ENCODE peak calls at places on chromosomes 12 and 14, in five cellular contexts. B is glutamatergic neuron, O is SK-N-SH, A is GM06990, Q is endothelial cell of umbilical vein. T is an unnamed sample.

GRCh38 chr14:101054671-101055070 is 151.1 kb upstream of the RTL1 start:
- DNase-seq in B (no peak), O (no peak), A (no peak), Q (no peak), T (no peak)

GRCh38 chr12:127162902-127163301 is 1104.1 kb upstream of the TMEM132C start:
- DNase-seq in B (no peak), O (no peak), A (no peak), Q (no peak), T (peak)

GRCh38 chr12:120684523-120684932 is 2.4 kb upstream of the MLEC start:
- DNase-seq in B (no peak), O (no peak), A (peak), Q (no peak), T (peak)

GRCh38 chr12:19191089-19191488 is 61.6 kb downstream of the PLEKHA5 start:
- DNase-seq in B (no peak), O (no peak), A (no peak), Q (no peak), T (no peak)

GRCh38 chr12:6229823-6230222 is 29.6 kb downstream of the CD9 start:
- DNase-seq in B (no peak), O (no peak), A (no peak), Q (peak), T (peak)

GRCh38 chr12:24996820-24997219 is 47.9 kb upstream of the BCAT1 start:
- DNase-seq in B (no peak), O (no peak), A (no peak), Q (no peak), T (no peak)

GRCh38 chr12:87827638-87828264 is 201.4 kb downstream of the C12orf50 start:
- DNase-seq in B (no peak), O (no peak), A (no peak), Q (peak), T (peak)

GRCh38 chr12:1281683-1282366 is 290.8 kb downstream of the ERC1 start:
- DNase-seq in B (no peak), O (no peak), A (no peak), Q (no peak), T (no peak)

GRCh38 chr12:120119395-120119973 is 2.9 kb upstream of the RAB35 start:
- DNase-seq in B (no peak), O (no peak), A (peak), Q (no peak), T (peak)

GRCh38 chr12:111247083-111247783 is 121.7 kb downstream of the PHETA1 start:
- DNase-seq in B (no peak), O (no peak), A (no peak), Q (no peak), T (no peak)
- TF ChIP-seq CTCF in B (no peak), O (no peak), A (no peak), Q (no peak), T (no peak)

GRCh38 chr14:67411820-67412421 is at the start of gene PLEK2:
- DNase-seq in B (no peak), O (peak), A (no peak), Q (no peak), T (peak)

GRCh38 chr14:67409461-67409860 is 2.5 kb downstream of the PLEK2 start:
- DNase-seq in B (no peak), O (no peak), A (no peak), Q (no peak), T (no peak)

GRCh38 chr14:67410313-67410712 is 1.7 kb downstream of the PLEK2 start:
- DNase-seq in B (no peak), O (no peak), A (no peak), Q (no peak), T (no peak)

GRCh38 chr14:67413806-67414769 is 2.1 kb upstream of the PLEK2 start:
- DNase-seq in B (no peak), O (no peak), A (no peak), Q (peak), T (peak)

DNA sequence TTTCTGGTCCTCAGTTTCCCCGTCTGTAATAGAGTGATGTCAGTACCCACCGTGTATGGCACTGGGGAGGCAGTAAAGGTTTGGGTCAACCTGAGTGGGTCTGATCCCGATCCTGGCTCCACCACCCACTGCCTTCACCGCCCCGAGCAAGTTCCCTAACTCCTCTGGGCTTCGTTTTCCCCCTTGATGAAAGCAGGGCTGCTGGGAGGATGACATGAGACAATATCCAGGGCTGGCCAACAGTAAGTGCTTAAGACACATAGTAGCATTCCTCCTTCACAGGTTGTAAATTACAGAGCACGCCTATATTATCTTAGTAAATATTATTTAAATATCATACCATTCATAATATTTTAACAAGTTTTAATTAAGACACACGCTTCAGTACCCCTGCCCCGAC is 590 bp downstream of the PLEK2 start:
- DNase-seq in B (no peak), O (no peak), A (no peak), Q (no peak), T (no peak)
- TF ChIP-seq CTCF in B (no peak), O (no peak), A (no peak), Q (no peak), T (no peak)

GRCh38 chr12:118120579-118121363 is 15.2 kb upstream of the PEBP1 start:
- DNase-seq in B (peak), O (peak), A (peak), Q (peak), T (peak)
- TF ChIP-seq CTCF in B (peak), O (peak), A (peak), Q (peak), T (peak)

DNA sequence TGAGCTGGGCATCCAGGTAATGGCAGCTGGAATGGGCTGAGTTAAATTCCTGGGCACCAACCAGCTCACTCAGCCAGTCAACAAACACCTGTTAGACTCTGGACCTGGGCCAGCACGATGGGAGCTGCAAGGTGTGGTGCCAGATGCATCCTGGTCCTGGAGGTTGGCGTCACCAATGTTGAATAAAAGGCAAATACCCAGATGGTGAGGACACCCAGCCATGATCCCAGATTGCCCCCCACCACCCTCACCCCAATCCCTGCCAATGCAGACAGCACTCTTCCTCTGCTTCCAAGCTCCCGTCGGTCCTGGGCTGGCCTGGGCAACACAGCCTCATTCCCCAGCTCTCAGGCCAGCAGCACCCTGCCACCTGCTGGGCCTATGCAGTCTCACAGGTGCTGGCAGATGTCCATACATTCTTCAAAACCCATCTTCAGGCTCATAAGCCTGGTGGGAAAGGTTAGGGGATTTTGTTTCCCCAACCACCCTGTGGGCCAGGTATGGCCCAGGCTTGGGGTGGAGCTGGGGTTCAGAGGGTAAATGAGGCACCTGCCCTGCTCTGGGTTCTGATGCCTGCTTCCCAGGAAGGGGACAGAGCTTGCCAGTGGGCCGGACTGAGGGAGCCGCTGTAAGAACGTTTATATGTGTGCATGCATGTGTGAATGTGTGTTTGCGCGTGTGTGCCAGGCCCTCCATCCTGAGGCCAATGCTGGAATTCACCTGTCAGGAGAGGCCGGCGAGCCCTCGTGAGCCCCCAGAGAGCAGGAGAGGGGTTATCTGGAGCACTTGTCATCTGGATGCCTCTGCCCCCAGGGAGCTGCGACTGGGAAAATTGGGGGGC is 58.0 kb downstream of the LGMN start:
- DNase-seq in B (peak), O (peak), A (no peak), Q (peak), T (peak)
- TF ChIP-seq CTCF in B (peak), O (peak), A (peak), Q (peak), T (peak)

GRCh38 chr12:49553512-49554088 is 14.3 kb downstream of the MCRS1 start:
- DNase-seq in B (no peak), O (peak), A (no peak), Q (peak), T (peak)
- TF ChIP-seq CTCF in B (peak), O (peak), A (peak), Q (peak), T (peak)

GRCh38 chr12:49367381-49368239 is at the start of gene SPATS2:
- DNase-seq in B (peak), O (no peak), A (no peak), Q (peak), T (peak)

GRCh38 chr12:49366652-49367380 is 446 bp upstream of the SPATS2 start:
- DNase-seq in B (peak), O (peak), A (peak), Q (peak), T (peak)

GRCh38 chr12:49370539-49370938 is 3.3 kb downstream of the SPATS2 start:
- DNase-seq in B (no peak), O (no peak), A (no peak), Q (no peak), T (no peak)

GRCh38 chr12:49368240-49368600 is 958 bp downstream of the SPATS2 start:
- DNase-seq in B (no peak), O (no peak), A (no peak), Q (no peak), T (no peak)

DNA sequence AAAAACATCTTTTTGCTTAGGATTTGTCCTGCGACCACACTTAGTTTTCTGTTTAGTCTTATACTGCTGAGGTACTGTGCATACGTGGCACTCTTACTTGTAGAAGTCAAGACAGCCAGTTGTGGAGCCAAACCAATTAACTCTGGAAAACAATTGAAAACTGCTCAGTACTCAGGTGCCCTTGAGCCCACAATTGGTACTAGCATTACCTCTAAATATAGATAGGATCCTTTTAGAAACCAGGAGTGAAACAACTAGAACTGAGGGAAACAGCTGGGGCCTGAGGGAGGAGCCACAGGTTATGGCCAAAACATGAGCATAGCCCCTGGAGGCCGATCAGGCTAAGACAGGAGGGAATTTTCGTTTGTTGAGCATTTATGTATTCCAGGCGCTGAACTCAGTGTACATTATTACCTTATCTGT is 2.5 kb downstream of the SPATS2 start:
- DNase-seq in B (peak), O (peak), A (no peak), Q (peak), T (peak)
- TF ChIP-seq CTCF in B (peak), O (peak), A (peak), Q (peak), T (no peak)

DNA sequence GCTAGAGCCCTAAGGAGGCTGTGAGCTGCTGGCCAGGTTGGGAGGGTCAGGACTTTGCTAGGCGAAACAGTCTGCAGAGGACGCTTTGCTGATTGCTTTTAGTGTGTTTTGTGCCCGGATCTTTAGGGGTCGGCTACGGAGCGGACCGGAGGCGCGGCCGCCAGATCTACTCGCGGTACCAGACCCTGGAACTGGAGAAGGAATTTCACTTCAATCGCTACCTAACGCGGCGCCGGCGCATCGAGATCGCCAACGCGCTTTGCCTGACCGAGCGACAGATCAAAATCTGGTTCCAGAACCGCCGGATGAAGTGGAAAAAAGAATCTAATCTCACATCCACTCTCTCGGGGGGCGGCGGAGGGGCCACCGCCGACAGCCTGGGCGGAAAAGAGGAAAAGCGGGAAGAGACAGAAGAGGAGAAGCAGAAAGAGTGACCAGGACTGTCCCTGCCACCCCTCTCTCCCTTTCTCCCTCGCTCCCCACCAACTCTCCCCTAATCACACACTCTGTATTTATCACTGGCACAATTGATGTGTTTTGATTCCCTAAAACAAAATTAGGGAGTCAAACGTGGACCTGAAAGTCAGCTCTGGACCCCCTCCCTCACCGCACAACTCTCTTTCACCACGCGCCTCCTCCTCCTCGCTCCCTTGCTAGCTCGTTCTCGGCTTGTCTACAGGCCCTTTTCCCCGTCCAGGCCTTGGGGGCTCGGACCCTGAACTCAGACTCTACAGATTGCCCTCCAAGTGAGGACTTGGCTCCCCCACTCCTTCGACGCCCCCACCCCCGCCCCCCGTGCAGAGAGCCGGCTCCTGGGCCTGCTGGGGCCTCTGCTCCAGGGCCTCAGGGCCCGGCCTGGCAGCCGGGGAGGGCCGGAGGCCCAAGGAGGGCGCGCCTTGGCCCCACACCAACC is 1.5 kb downstream of the HOXC6 start:
- DNase-seq in B (no peak), O (no peak), A (no peak), Q (no peak), T (no peak)
- TF ChIP-seq CTCF in B (no peak), O (no peak), A (no peak), Q (no peak), T (no peak)

DNA sequence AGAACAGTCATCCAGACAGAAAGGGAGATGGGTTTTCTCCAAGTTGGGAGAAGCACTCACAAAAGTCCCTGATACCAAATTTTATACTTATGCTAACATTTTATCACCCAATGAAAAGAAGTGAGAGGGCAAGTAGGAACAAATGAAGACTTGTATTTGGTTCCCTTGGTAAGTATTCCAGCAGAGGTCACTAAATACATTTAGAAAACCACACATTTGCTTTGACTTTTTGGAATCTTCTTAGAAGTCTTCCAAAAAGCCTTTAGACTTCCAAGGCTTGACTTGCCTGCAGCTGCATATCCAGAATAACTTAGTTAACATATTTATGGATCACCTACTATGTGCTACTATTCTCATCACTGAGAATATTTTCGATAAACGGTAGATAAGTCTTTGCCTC is 3.1 kb upstream of the GYS2 start:
- DNase-seq in B (no peak), O (no peak), A (no peak), Q (peak), T (peak)
- TF ChIP-seq CTCF in B (no peak), O (peak), A (no peak), Q (no peak), T (peak)

GRCh38 chr14:64040044-64040443 is 187.2 kb downstream of the SYNE2 start:
- DNase-seq in B (no peak), O (no peak), A (no peak), Q (peak), T (peak)
- TF ChIP-seq CTCF in B (no peak), O (peak), A (no peak), Q (no peak), T (peak)

GRCh38 chr14:75176142-75176820 is at the start of gene TMED10:
- DNase-seq in B (peak), O (peak), A (peak), Q (peak), T (peak)
- TF ChIP-seq CTCF in B (no peak), O (no peak), A (peak), Q (no peak), T (no peak)

T was measured in MCF 10A.